ENCODE peak calls at places on chromosomes 16 and 17, in ten cellular contexts. One of them, this sample, is unnamed.

GRCh38 chr16:78984324-78984723 is 616.2 kb downstream of the MAF start:
- DNase-seq in BE2C: no peak
- DNase-seq in fibroblast of pulmonary artery: no peak
- DNase-seq in GM20000: no peak
- DNase-seq in GM12865: no peak
- DNase-seq in effector memory CD8-positive, alpha-beta T cell: no peak
- DNase-seq in astrocyte of the spinal cord: no peak
- DNase-seq in aorta: no peak
- DNase-seq in fibroblast of lung: no peak
- DNase-seq in NCI-H2107: no peak
- DNase-seq in this sample: no peak

GRCh38 chr17:76270770-76271668 is 5.9 kb downstream of the UBALD2 start:
- DNase-seq in fibroblast of pulmonary artery: no peak
- DNase-seq in aorta: no peak
- DNase-seq in BE2C: no peak
- DNase-seq in fibroblast of lung: no peak
- DNase-seq in NCI-H2107: no peak
- DNase-seq in GM20000: no peak
- DNase-seq in astrocyte of the spinal cord: no peak
- DNase-seq in effector memory CD8-positive, alpha-beta T cell: no peak
- DNase-seq in GM12865: peak; percentile 75
- DNase-seq in this sample: no peak

GRCh38 chr17:77726549-77726957 is 231.9 kb upstream of the TNRC6C start:
- DNase-seq in aorta: no peak
- DNase-seq in fibroblast of lung: no peak
- DNase-seq in astrocyte of the spinal cord: no peak
- DNase-seq in NCI-H2107: no peak
- DNase-seq in BE2C: no peak
- DNase-seq in fibroblast of pulmonary artery: no peak
- DNase-seq in GM20000: no peak
- DNase-seq in GM12865: no peak
- DNase-seq in effector memory CD8-positive, alpha-beta T cell: no peak
- DNase-seq in this sample: peak; percentile 54

GRCh38 chr16:56327071-56327928 is 98.0 kb downstream of the AMFR start:
- DNase-seq in aorta: no peak
- DNase-seq in fibroblast of lung: no peak
- DNase-seq in GM12865: no peak
- DNase-seq in fibroblast of pulmonary artery: no peak
- DNase-seq in astrocyte of the spinal cord: no peak
- DNase-seq in effector memory CD8-positive, alpha-beta T cell: no peak
- DNase-seq in NCI-H2107: no peak
- DNase-seq in GM20000: no peak
- DNase-seq in BE2C: no peak
- DNase-seq in this sample: no peak

GRCh38 chr16:10871157-10871991 is 5.6 kb upstream of the CIITA start:
- DNase-seq in fibroblast of pulmonary artery: peak; percentile 56
- DNase-seq in BE2C: no peak
- DNase-seq in effector memory CD8-positive, alpha-beta T cell: peak; percentile 33
- DNase-seq in GM12865: peak; percentile 92
- DNase-seq in NCI-H2107: no peak
- DNase-seq in aorta: peak; percentile 79
- DNase-seq in GM20000: peak; percentile 66
- DNase-seq in astrocyte of the spinal cord: peak; percentile 90
- DNase-seq in fibroblast of lung: peak; percentile 61
- DNase-seq in this sample: no peak

GRCh38 chr17:35432176-35433074 is at the start of gene SLFN12:
- DNase-seq in fibroblast of lung: peak; percentile 98
- DNase-seq in NCI-H2107: no peak
- DNase-seq in aorta: peak; percentile 77
- DNase-seq in fibroblast of pulmonary artery: peak; percentile 98
- DNase-seq in astrocyte of the spinal cord: peak; percentile 96
- DNase-seq in GM20000: peak; percentile 79
- DNase-seq in BE2C: no peak
- DNase-seq in GM12865: peak; percentile 90
- DNase-seq in effector memory CD8-positive, alpha-beta T cell: peak; percentile 27
- DNase-seq in this sample: no peak

GRCh38 chr17:39270923-39271322 is 45.2 kb upstream of the STAC2 start:
- DNase-seq in fibroblast of lung: peak; percentile 92
- DNase-seq in GM20000: no peak
- DNase-seq in aorta: no peak
- DNase-seq in astrocyte of the spinal cord: peak; percentile 46
- DNase-seq in GM12865: peak; percentile 38
- DNase-seq in fibroblast of pulmonary artery: peak; percentile 74
- DNase-seq in effector memory CD8-positive, alpha-beta T cell: no peak
- DNase-seq in NCI-H2107: no peak
- DNase-seq in BE2C: peak; percentile 25
- DNase-seq in this sample: no peak

GRCh38 chr16:67648764-67649407 is 3.9 kb downstream of the CARMIL2 start:
- DNase-seq in GM20000: peak; percentile 32
- DNase-seq in aorta: no peak
- DNase-seq in fibroblast of lung: no peak
- DNase-seq in effector memory CD8-positive, alpha-beta T cell: no peak
- DNase-seq in fibroblast of pulmonary artery: no peak
- DNase-seq in BE2C: no peak
- DNase-seq in NCI-H2107: no peak
- DNase-seq in GM12865: no peak
- DNase-seq in astrocyte of the spinal cord: no peak
- DNase-seq in this sample: no peak

GRCh38 chr17:57436565-57436964 is 180.2 kb downstream of the MSI2 start:
- DNase-seq in astrocyte of the spinal cord: no peak
- DNase-seq in fibroblast of pulmonary artery: no peak
- DNase-seq in effector memory CD8-positive, alpha-beta T cell: no peak
- DNase-seq in GM12865: no peak
- DNase-seq in fibroblast of lung: no peak
- DNase-seq in aorta: no peak
- DNase-seq in GM20000: no peak
- DNase-seq in NCI-H2107: no peak
- DNase-seq in BE2C: no peak
- DNase-seq in this sample: no peak

GRCh38 chr17:58706351-58707140 is 14.1 kb downstream of the RAD51C start:
- DNase-seq in NCI-H2107: no peak
- DNase-seq in fibroblast of lung: no peak
- DNase-seq in aorta: no peak
- DNase-seq in fibroblast of pulmonary artery: no peak
- DNase-seq in BE2C: no peak
- DNase-seq in GM12865: peak; percentile 54
- DNase-seq in effector memory CD8-positive, alpha-beta T cell: no peak
- DNase-seq in GM20000: no peak
- DNase-seq in astrocyte of the spinal cord: no peak
- DNase-seq in this sample: no peak

GRCh38 chr16:71574702-71575101 is 2.2 kb downstream of the TAT start:
- DNase-seq in aorta: no peak
- DNase-seq in fibroblast of lung: no peak
- DNase-seq in GM20000: no peak
- DNase-seq in GM12865: no peak
- DNase-seq in astrocyte of the spinal cord: no peak
- DNase-seq in fibroblast of pulmonary artery: no peak
- DNase-seq in effector memory CD8-positive, alpha-beta T cell: no peak
- DNase-seq in BE2C: no peak
- DNase-seq in NCI-H2107: no peak
- DNase-seq in this sample: no peak

GRCh38 chr16:31005350-31006085 is 4.9 kb downstream of the STX1B start:
- DNase-seq in BE2C: no peak
- DNase-seq in fibroblast of pulmonary artery: no peak
- DNase-seq in GM20000: no peak
- DNase-seq in fibroblast of lung: peak; percentile 38
- DNase-seq in aorta: no peak
- DNase-seq in astrocyte of the spinal cord: no peak
- DNase-seq in effector memory CD8-positive, alpha-beta T cell: no peak
- DNase-seq in NCI-H2107: no peak
- DNase-seq in GM12865: no peak
- DNase-seq in this sample: no peak

GRCh38 chr16:28974007-28974436 is 556 bp upstream of the SPNS1 start:
- DNase-seq in fibroblast of pulmonary artery: peak; percentile 74
- DNase-seq in aorta: peak; percentile 61
- DNase-seq in effector memory CD8-positive, alpha-beta T cell: no peak
- DNase-seq in GM20000: peak; percentile 36
- DNase-seq in astrocyte of the spinal cord: peak; percentile 72
- DNase-seq in BE2C: peak; percentile 86
- DNase-seq in fibroblast of lung: peak; percentile 74
- DNase-seq in NCI-H2107: peak; percentile 51
- DNase-seq in GM12865: peak; percentile 39
- DNase-seq in this sample: no peak

GRCh38 chr17:57357392-57357784 is 101.1 kb downstream of the MSI2 start:
- DNase-seq in fibroblast of lung: no peak
- DNase-seq in effector memory CD8-positive, alpha-beta T cell: no peak
- DNase-seq in fibroblast of pulmonary artery: no peak
- DNase-seq in GM20000: no peak
- DNase-seq in GM12865: peak; percentile 63
- DNase-seq in astrocyte of the spinal cord: peak; percentile 52
- DNase-seq in NCI-H2107: no peak
- DNase-seq in aorta: peak; percentile 68
- DNase-seq in BE2C: no peak
- DNase-seq in this sample: no peak

This sample was measured in coronary artery.